ENCODE peak calls at places on chromosomes 12 and 14, in six cellular contexts. T is gastrocnemius medialis; U is activated T-helper 1 cell treated with anti-CD3 and anti-CD28 coated beads, Interleukin-2, amount 50 U/mL, for 16 hours; E is NCI-H1092 treated with DMSO at 0.1 percent for 48 hours; H is nucleus accumbens; O is pancreas. G is an unnamed sample.

GRCh38 chr12:109720152-109720855 is 6.7 kb downstream of the FAM222A start:
- DNase-seq in T (no peak), U (no peak), E (peak), H (peak), O (no peak), G (no peak)

GRCh38 chr14:20400965-20401593 is 12.2 kb downstream of the TEP1 start:
- DNase-seq in T (no peak), U (no peak), E (no peak), H (no peak), O (no peak), G (no peak)

GRCh38 chr14:34199585-34199984 is 248.7 kb upstream of the EGLN3 start:
- DNase-seq in T (no peak), U (no peak), E (no peak), H (no peak), O (no peak), G (no peak)

GRCh38 chr12:104670439-104671406 is 214.0 kb downstream of the CHST11 start:
- DNase-seq in T (no peak), U (no peak), E (no peak), H (no peak), O (no peak), G (no peak)

GRCh38 chr12:114841557-114842251 is 157.7 kb upstream of the TBX3 start:
- DNase-seq in T (no peak), U (no peak), E (no peak), H (no peak), O (no peak), G (no peak)

GRCh38 chr12:26264215-26264838 is 69.0 kb downstream of the SSPN start:
- DNase-seq in T (no peak), U (no peak), E (no peak), H (no peak), O (no peak), G (no peak)

GRCh38 chr12:71536279-71536938 is 96.8 kb downstream of the LGR5 start:
- DNase-seq in T (no peak), U (no peak), E (no peak), H (no peak), O (no peak), G (no peak)

GRCh38 chr14:63203618-63204406 is 431 bp upstream of the RHOJ start:
- DNase-seq in T (peak), U (no peak), E (peak), H (peak), O (peak), G (no peak)

GRCh38 chr14:22848391-22849164 is 12.2 kb downstream of the MMP14 start:
- DNase-seq in T (peak), U (no peak), E (peak), H (no peak), O (no peak), G (no peak)

GRCh38 chr12:102816816-102817434 is 100.1 kb downstream of the PAH start:
- DNase-seq in T (no peak), U (no peak), E (peak), H (no peak), O (no peak), G (no peak)

GRCh38 chr14:76922599-76922998 is 96.4 kb downstream of the LRRC74A start:
- DNase-seq in T (no peak), U (no peak), E (no peak), H (no peak), O (no peak), G (no peak)

GRCh38 chr14:31263485-31264133 is 56.0 kb upstream of the HECTD1 start:
- DNase-seq in T (no peak), U (no peak), E (no peak), H (no peak), O (no peak), G (no peak)

GRCh38 chr12:113720629-113721028 is 245.5 kb downstream of the RBM19 start:
- DNase-seq in T (no peak), U (no peak), E (no peak), H (no peak), O (no peak), G (no peak)

GRCh38 chr12:107331912-107332311 is 238.6 kb upstream of the CRY1 start:
- DNase-seq in T (no peak), U (no peak), E (no peak), H (no peak), O (no peak), G (no peak)

GRCh38 chr14:90368946-90369721 is 27.7 kb upstream of the CALM1 start:
- DNase-seq in T (no peak), U (no peak), E (peak), H (peak), O (no peak), G (peak)

GRCh38 chr14:20620798-20621478 is 20.6 kb downstream of the OR6S1 start:
- DNase-seq in T (no peak), U (no peak), E (no peak), H (no peak), O (no peak), G (no peak)

GRCh38 chr12:123005081-123005626 is 24.7 kb downstream of the ARL6IP4 start:
- DNase-seq in T (no peak), U (no peak), E (no peak), H (no peak), O (no peak), G (no peak)

G was measured in naive B cell.